ENCODE peak calls at places on chromosomes 11 and 22, in eight cellular contexts. U is dermis blood vessel endothelial cell; T is CD4-positive, alpha-beta T cell; H is stimulated activated CD4-positive, alpha-beta T cell treated with anti-CD3 and anti-CD28 coated beads, Interleukin-4, amount 100 ng/mL, for 4 hours; V is PC-3; S is psoas muscle; L is left ventricle myocardium inferior; M is fibroblast of lung. A is an unnamed sample.

GRCh38 chr11:76598426-76598839 is 72.1 kb downstream of the LRRC32 start:
- DNase-seq in U (peak), T (no peak), H (no peak), V (peak), S (no peak), L (no peak), M (peak), A (no peak)

GRCh38 chr22:23153994-23154393 is 8.7 kb downstream of the RAB36 start:
- DNase-seq in U (no peak), T (no peak), H (no peak), V (no peak), S (no peak), L (no peak), M (no peak), A (no peak)

GRCh38 chr11:78952866-78953265 is 378.2 kb upstream of the NARS2 start:
- DNase-seq in U (no peak), T (no peak), H (no peak), V (no peak), S (no peak), L (no peak), M (no peak), A (no peak)

GRCh38 chr22:23068832-23069385 is 1.4 kb upstream of the GNAZ start:
- DNase-seq in U (no peak), T (no peak), H (no peak), V (no peak), S (no peak), L (no peak), M (no peak), A (no peak)

GRCh38 chr11:129992161-129992944 is 10.3 kb downstream of the PRDM10 start:
- DNase-seq in U (peak), T (peak), H (peak), V (peak), S (no peak), L (no peak), M (peak), A (no peak)

GRCh38 chr11:19806251-19806650 is 93.6 kb downstream of the NAV2 start:
- DNase-seq in U (no peak), T (no peak), H (no peak), V (no peak), S (no peak), L (no peak), M (no peak), A (no peak)

GRCh38 chr11:70913715-70914231 is 338.6 kb downstream of the SHANK2 start:
- DNase-seq in U (no peak), T (no peak), H (no peak), V (no peak), S (no peak), L (no peak), M (no peak), A (peak)

GRCh38 chr11:101960231-101960630 is 43.9 kb upstream of the ANGPTL5 start:
- DNase-seq in U (no peak), T (no peak), H (no peak), V (no peak), S (no peak), L (no peak), M (no peak), A (no peak)

GRCh38 chr11:61769169-61769920 is 16.9 kb downstream of the MYRF start:
- DNase-seq in U (no peak), T (no peak), H (no peak), V (no peak), S (no peak), L (no peak), M (peak), A (peak)

GRCh38 chr22:35970601-35971417 is 57.8 kb downstream of the RBFOX2 start:
- DNase-seq in U (no peak), T (no peak), H (no peak), V (peak), S (no peak), L (no peak), M (peak), A (no peak)